ENCODE peak calls at places on chromosomes 16 and 17, in nine cellular contexts. M, X, P, N, D, B, Z, Q and G are unnamed samples. For H3K4me1 and H3K9me3, the result is how much of the 10 kb centered on the place peaks cover.

GRCh38 chr17:35018814-35019213 is 38.5 kb downstream of the LIG3 start:
- DNase-seq in P (no peak), M (no peak), D (no peak), Q (no peak), N (no peak), Z (no peak), B (no peak), X (no peak), G (no peak)

GRCh38 chr16:24419709-24420108 is 119.7 kb upstream of the RBBP6 start:
- DNase-seq in X (no peak), B (no peak), Z (no peak), D (no peak), N (no peak), P (no peak), Q (no peak), M (no peak), G (no peak)

GRCh38 chr16:75024591-75024990 is 25.8 kb downstream of the ZNRF1 start:
- DNase-seq in Q (no peak), N (no peak), X (no peak), P (no peak), Z (no peak), M (no peak), B (no peak), D (no peak), G (no peak)

GRCh38 chr17:44269795-44270320 is 1.9 kb upstream of the SLC4A1 start:
- DNase-seq in Z (no peak), B (no peak), N (no peak), X (no peak), D (no peak), P (no peak), Q (no peak), M (no peak), G (no peak)

GRCh38 chr16:87062569-87063442 is 254.4 kb downstream of the C16orf95 start:
- DNase-seq in Z (no peak), X (peak), M (peak), P (no peak), B (no peak), N (peak), D (peak), Q (no peak), G (no peak)

GRCh38 chr16:68860978-68861892 is 17.9 kb downstream of the TANGO6 start:
- DNase-seq in Q (no peak), P (no peak), N (no peak), D (no peak), X (no peak), Z (no peak), B (no peak), M (no peak), G (no peak)

GRCh38 chr17:35160354-35161201 is 13.0 kb downstream of the UNC45B start:
- DNase-seq in D (no peak), Q (no peak), P (no peak), X (peak), N (no peak), M (no peak), B (no peak), Z (peak), G (peak)

GRCh38 chr17:32015245-32016013 is 8.2 kb downstream of the LRRC37B start:
- DNase-seq in M (no peak), B (no peak), Q (no peak), P (peak), X (no peak), Z (no peak), D (no peak), N (peak), G (no peak)

GRCh38 chr16:56828641-56829040 is 36.4 kb upstream of the SLC12A3 start:
- DNase-seq in Z (no peak), M (no peak), X (no peak), D (no peak), B (no peak), N (peak), Q (no peak), P (no peak), G (no peak)

GRCh38 chr16:75780669-75781068 is 54.4 kb upstream of the CPHXL start:
- DNase-seq in Q (no peak), Z (no peak), N (no peak), B (no peak), M (no peak), D (no peak), X (no peak), P (no peak), G (no peak)

GRCh38 chr16:85553436-85554113 is 59.5 kb upstream of the GSE1 start:
- DNase-seq in N (peak), D (peak), B (peak), Z (peak), Q (no peak), P (peak), M (peak), X (peak), G (peak)

GRCh38 chr16:51419768-51420167 is 268.7 kb upstream of the SALL1 start:
- DNase-seq in Q (no peak), Z (no peak), N (no peak), D (no peak), X (no peak), M (no peak), P (no peak), B (no peak), G (no peak)

GRCh38 chr16:70725912-70726828 is 40.3 kb upstream of the MTSS2 start:
- DNase-seq in D (no peak), B (peak), N (no peak), M (no peak), X (no peak), Q (no peak), Z (no peak), P (peak), G (no peak)

GRCh38 chr17:47120521-47121095 is 68.5 kb downstream of the CDC27 start:
- DNase-seq in P (no peak), Z (no peak), B (no peak), M (no peak), Q (no peak), D (no peak), N (peak), X (no peak), G (no peak)

GRCh38 chr17:29390856-29391631 is 881 bp downstream of the TAOK1 start:
- DNase-seq in D (no peak), N (peak), Q (no peak), X (peak), M (no peak), B (peak), P (peak), Z (no peak), G (peak)

GRCh38 chr17:838486-838885 is 56.3 kb downstream of the MRM3 start:
- DNase-seq in X (no peak), P (no peak), D (no peak), Z (no peak), B (no peak), M (no peak), N (no peak), Q (no peak), G (no peak)

GRCh38 chr16:11359370-11359769 is 14.1 kb downstream of the RMI2 start:
- DNase-seq in P (no peak), M (no peak), B (no peak), D (no peak), X (no peak), Q (no peak), N (peak), Z (no peak), G (no peak)

GRCh38 chr17:43768382-43768781 is 9.8 kb upstream of the SOST start:
- DNase-seq in Z (no peak), B (peak), X (no peak), N (no peak), P (no peak), M (peak), Q (no peak), D (no peak), G (no peak)

GRCh38 chr17:77735051-77735340 is 223.5 kb upstream of the TNRC6C start:
- DNase-seq in P (no peak), X (no peak), D (no peak), Q (no peak), N (no peak), B (peak), Z (peak), M (no peak), G (no peak)

GRCh38 chr17:69878661-69879060 is 196.4 kb upstream of the KCNJ16 start:
- DNase-seq in X (no peak), N (peak), B (no peak), Z (no peak), Q (no peak), P (no peak), D (no peak), M (no peak), G (no peak)

GRCh38 chr16:27572711-27573110 is 22.8 kb downstream of the KATNIP start:
- DNase-seq in D (no peak), X (no peak), N (no peak), B (no peak), M (no peak), P (peak), Z (no peak), Q (no peak), G (no peak)

GRCh38 chr17:57478433-57478832 is 222.1 kb downstream of the MSI2 start:
- DNase-seq in D (no peak), M (no peak), N (peak), X (no peak), P (no peak), Q (no peak), Z (no peak), B (no peak), G (no peak)

GRCh38 chr17:66589892-66590291 is 245.0 kb upstream of the CACNG5 start:
- DNase-seq in D (no peak), X (no peak), N (no peak), M (no peak), P (no peak), Z (no peak), Q (no peak), B (no peak), G (no peak)

GRCh38 chr17:56985371-56986162 is 7.6 kb downstream of the SCPEP1 start:
- DNase-seq in P (no peak), Z (no peak), Q (no peak), X (no peak), D (no peak), M (no peak), B (no peak), N (no peak), G (no peak)

GRCh38 chr16:50627419-50627818 is 53.7 kb downstream of the SNX20 start:
- DNase-seq in B (peak), Z (peak), X (peak), D (no peak), P (no peak), N (peak), M (peak), Q (no peak), G (peak)

GRCh38 chr16:87240211-87241134 is 76.7 kb downstream of the C16orf95 start:
- DNase-seq in P (no peak), M (no peak), Z (no peak), X (no peak), N (peak), B (no peak), D (no peak), Q (no peak), G (no peak)

GRCh38 chr16:10594312-10594950 is 14.0 kb upstream of the EMP2 start:
- DNase-seq in P (no peak), N (no peak), B (no peak), X (no peak), D (no peak), Q (no peak), M (peak), Z (no peak), G (no peak)

GRCh38 chr17:28256370-28256769 is 62.6 kb upstream of the TMEM97 start:
- DNase-seq in X (no peak), M (no peak), P (no peak), Q (no peak), B (no peak), D (no peak), N (no peak), Z (no peak), G (no peak)

GRCh38 chr16:6124136-6124535 is 1026.5 kb upstream of the EEF2KMT start:
- DNase-seq in D (peak), N (no peak), M (no peak), P (no peak), Z (no peak), X (no peak), B (no peak), Q (no peak), G (no peak)

GRCh38 chr16:85384831-85385462 is 228.2 kb upstream of the GSE1 start:
- DNase-seq in X (no peak), M (peak), N (no peak), P (peak), Q (no peak), D (no peak), B (no peak), Z (no peak), G (no peak)

GRCh38 chr16:5944971-5945370 is 847.4 kb upstream of the EEF2KMT start:
- DNase-seq in Z (no peak), N (peak), D (no peak), M (no peak), P (no peak), B (no peak), Q (no peak), X (no peak), G (no peak)

GRCh38 chr17:49703557-49704277 is 4.0 kb downstream of the SLC35B1 start:
- DNase-seq in X (peak), N (peak), Z (no peak), B (no peak), Q (no peak), M (no peak), P (no peak), D (no peak), G (no peak)

DNA sequence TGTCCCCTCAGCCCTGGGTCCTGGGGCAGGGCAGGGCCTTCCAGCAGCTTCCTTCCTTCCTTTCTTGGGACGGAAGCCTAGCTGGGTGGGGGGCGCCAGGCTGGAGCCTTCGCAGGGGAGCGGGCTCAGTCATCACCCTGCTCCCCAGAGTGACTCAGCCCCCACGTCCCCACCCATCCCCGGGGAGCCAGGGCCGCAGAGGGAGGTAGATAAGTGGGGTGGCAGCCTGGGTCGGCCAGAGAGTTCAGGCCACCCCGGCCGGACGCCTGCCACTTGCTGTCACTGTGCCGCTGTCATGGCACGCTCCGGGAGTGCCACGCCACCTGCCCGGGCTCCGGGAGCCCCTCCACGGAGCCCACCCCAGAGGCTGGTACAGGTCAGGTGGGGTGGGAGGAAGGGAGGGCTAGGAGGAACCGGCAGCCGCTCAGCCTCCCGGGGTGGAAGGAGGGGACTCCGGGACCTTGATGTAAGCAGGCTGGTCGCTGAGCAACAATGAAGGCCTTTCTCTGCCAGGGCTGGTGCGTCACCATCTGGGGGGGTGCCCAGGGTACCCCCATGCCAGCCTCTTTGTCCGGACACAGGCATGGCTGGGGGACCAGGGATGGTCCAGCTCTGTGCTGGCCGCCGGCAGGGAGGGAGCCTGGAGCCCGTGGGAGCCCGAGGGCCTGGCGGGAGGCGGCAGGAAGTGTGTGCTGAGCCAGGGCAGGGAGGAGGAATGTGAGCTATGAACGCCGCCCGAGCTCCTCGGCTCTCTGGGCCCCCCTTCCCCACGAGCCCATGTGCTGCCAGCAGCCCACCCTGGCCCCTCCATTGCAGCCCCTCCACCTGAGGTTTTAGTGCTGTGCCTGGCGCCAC is 6.6 kb downstream of the NHERF2 start:
- DNase-seq in N (peak), X (no peak), D (no peak), M (peak), Q (no peak), P (no peak), Z (no peak), B (peak), G (no peak)
- H3K4me1 ChIP-seq in N (under half), X (under half), D (under half), M (half or more), Q (half or more), P (under half), Z (under half), B (under half), G (under half)

GRCh38 chr17:33459078-33459940 is 166.2 kb upstream of the ASIC2 start:
- DNase-seq in D (no peak), N (no peak), Q (no peak), X (no peak), P (no peak), B (no peak), M (no peak), Z (no peak), G (no peak)
- H3K9me3 ChIP-seq in D (under half), N (under half), Q (under half), X (under half), P (under half), B (under half), M (under half), Z (under half), G (under half)

GRCh38 chr16:88702364-88703210 is 3.6 kb downstream of the RNF166 start:
- DNase-seq in Q (no peak), B (no peak), N (no peak), X (no peak), D (no peak), P (no peak), Z (peak), M (no peak), G (peak)

GRCh38 chr16:88700322-88700635 is 5.9 kb downstream of the RNF166 start:
- DNase-seq in B (no peak), D (no peak), N (no peak), Q (no peak), P (no peak), X (no peak), Z (no peak), M (no peak), G (no peak)

GRCh38 chr16:88700636-88701482 is 5.3 kb downstream of the RNF166 start:
- DNase-seq in Z (peak), N (peak), X (peak), M (peak), Q (peak), D (no peak), P (peak), B (peak), G (peak)

GRCh38 chr16:88703486-88704309 is 2.5 kb downstream of the RNF166 start:
- DNase-seq in B (no peak), Z (peak), X (peak), N (peak), D (no peak), P (no peak), Q (no peak), M (peak), G (peak)

DNA sequence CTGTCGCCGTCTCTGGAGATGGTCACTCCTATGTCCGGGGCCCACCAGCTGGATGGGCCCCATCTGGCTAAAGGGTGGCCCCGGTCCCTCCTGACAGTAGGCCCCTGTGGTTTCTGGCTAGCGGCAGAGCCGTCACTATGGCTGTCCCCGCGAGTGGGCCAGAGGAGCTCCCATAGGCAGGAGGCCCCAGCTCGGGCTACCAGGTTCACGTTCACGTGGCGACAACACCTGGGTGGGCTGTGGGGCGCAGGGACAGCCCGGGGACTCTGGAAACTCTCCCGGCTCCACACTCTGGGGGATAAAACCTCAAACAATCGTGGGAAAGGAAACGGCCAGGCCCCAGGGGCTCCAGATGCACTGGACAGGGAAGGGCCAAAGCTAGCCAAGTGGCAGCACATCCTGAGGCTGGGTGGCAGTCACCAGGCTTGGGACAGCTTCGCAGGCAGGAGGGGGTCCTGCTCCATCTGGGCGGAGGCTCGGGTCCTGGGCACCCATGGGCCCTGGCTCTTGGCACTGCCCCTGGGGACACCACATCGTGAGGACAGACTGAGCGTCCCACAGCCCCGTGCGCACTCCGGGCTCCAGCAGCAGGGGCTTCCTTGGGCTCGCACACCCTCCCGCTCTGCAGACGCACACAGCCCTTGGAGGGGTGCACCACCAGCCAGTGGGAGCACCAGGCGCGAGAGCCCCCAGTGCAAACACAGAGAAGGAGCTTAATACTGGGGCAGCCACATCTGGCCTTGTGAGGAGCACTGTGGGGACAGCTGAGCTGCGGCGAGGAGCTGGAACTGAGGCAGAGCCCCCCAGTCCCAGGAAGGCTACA is 4.5 kb downstream of the RNF166 start:
- DNase-seq in Z (peak), D (no peak), B (no peak), N (no peak), P (no peak), Q (no peak), M (no peak), X (no peak), G (no peak)
- H3K27ac ChIP-seq in Z (peak), D (no peak), B (no peak), N (peak), P (peak), Q (peak), M (peak), X (peak), G (peak)

DNA sequence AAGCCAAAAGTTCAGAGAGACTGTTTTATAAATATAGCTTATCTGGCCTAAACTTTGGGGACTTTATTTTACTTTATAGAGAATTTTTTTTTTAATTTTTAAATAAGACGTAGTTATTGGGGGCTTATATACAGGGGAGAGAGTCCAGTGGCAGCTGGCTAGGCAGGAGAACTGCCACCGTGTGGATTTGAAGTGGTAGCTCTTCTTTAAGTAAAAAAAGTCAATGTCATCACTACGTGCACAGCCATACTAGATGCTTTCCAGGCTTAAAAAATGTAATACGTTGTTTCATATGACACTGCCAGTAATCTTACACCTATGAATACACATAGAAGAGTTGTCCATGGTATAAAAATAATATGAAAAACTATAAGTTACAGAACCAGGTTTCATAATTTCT is 31.9 kb upstream of the ANKFY1 start:
- DNase-seq in Z (no peak), Q (no peak), M (no peak), X (no peak), B (no peak), P (no peak), D (no peak), N (no peak), G (no peak)
- H3K4me1 ChIP-seq in Z (under half), Q (under half), M (under half), X (under half), B (under half), P (under half), D (under half), N (under half), G (under half)

GRCh38 chr17:68334393-68334792 is 43.1 kb downstream of the ARSG start:
- DNase-seq in B (no peak), P (no peak), D (no peak), Q (no peak), Z (no peak), M (no peak), N (no peak), X (no peak), G (no peak)
- H3K9me3 ChIP-seq in B (under half), P (under half), D (under half), Q (under half), Z (under half), M (under half), N (under half), X (under half), G (under half)

GRCh38 chr17:42309142-42309541 is 20.8 kb downstream of the STAT5A start:
- DNase-seq in D (no peak), P (no peak), Z (no peak), N (no peak), Q (no peak), X (no peak), B (no peak), M (no peak), G (no peak)
- H3K27ac ChIP-seq in D (no peak), P (no peak), Z (no peak), N (no peak), Q (peak), X (no peak), B (peak), M (peak), G (no peak)

DNA sequence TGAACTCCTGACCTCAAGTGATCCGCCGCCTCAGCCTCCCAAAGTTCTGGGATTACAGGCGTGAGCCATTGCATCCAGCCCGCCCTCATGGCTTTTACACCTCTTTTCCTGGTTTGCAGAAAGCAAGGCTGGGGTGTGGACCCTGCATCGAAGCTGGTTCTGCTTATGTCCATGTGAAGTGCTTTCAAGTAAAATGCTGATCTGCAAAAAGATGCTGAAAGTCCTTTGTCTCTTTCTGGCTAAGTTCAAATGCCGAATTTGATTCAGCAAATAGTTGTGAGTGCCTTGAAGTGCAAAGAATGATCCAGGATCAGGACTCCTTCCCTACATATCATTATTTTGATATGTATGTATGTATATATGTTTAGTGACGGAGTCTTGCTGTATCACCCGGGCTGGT is 17.1 kb downstream of the NAA60 start:
- DNase-seq in Q (no peak), X (no peak), D (no peak), N (no peak), P (no peak), M (no peak), B (no peak), Z (no peak), G (no peak)
- H3K4me1 ChIP-seq in Q (half or more), X (under half), D (under half), N (under half), P (half or more), M (half or more), B (under half), Z (half or more), G (half or more)

GRCh38 chr17:10492004-10492403 is 22.6 kb upstream of the MYH4 start:
- DNase-seq in X (no peak), Z (no peak), Q (no peak), B (no peak), D (no peak), M (no peak), P (no peak), N (no peak), G (no peak)
- H3K9me3 ChIP-seq in X (under half), Z (under half), Q (under half), B (under half), D (under half), M (under half), P (under half), N (under half), G (under half)